ENCODE peak calls at places on chromosomes 4 and X, in ten cellular contexts. F is tibial artery, Q is testis, A is thyroid gland, E is mesendoderm, P is stomach, B is breast epithelium, T is upper lobe of right lung, Y is sigmoid colon, H is RWPE1. X is an unnamed sample.

GRCh38 chrX:46587753-46588171 is 14.2 kb downstream of the CHST7 start:
- DNase-seq in F (no peak), Q (no peak), A (no peak), E (peak; percentile 14), P (no peak), B (no peak), T (no peak), Y (no peak), H (no peak), X (no peak)

GRCh38 chr4:180999217-180999616 is 1244.0 kb upstream of the TENM3 start:
- DNase-seq in F (no peak), Q (no peak), A (no peak), E (no peak), P (no peak), B (no peak), T (no peak), Y (no peak), H (no peak), X (no peak)

GRCh38 chrX:53746718-53747117 is 60.2 kb upstream of the HUWE1 start:
- DNase-seq in F (no peak), Q (no peak), A (no peak), E (no peak), P (no peak), B (no peak), T (no peak), Y (no peak), H (no peak), X (no peak)

GRCh38 chr4:115675721-115676120 is 562.3 kb upstream of the NDST4 start:
- DNase-seq in F (no peak), Q (no peak), A (no peak), E (no peak), P (no peak), B (no peak), T (no peak), Y (no peak), H (no peak), X (no peak)

GRCh38 chrX:68261060-68261672 is 172.1 kb downstream of the OPHN1 start:
- DNase-seq in F (no peak), Q (no peak), A (no peak), E (no peak), P (no peak), B (no peak), T (no peak), Y (peak; percentile 48), H (no peak), X (no peak)

GRCh38 chrX:2552621-2553297 is 52.0 kb upstream of the DHRSX start:
- DNase-seq in F (no peak), Q (no peak), A (no peak), E (no peak), P (no peak), B (no peak), T (no peak), Y (no peak), H (no peak), X (no peak)

GRCh38 chrX:140123446-140123845 is 158.1 kb upstream of the CXorf66 start:
- DNase-seq in F (no peak), Q (no peak), A (peak; percentile 37), E (peak; percentile 44), P (no peak), B (no peak), T (no peak), Y (no peak), H (no peak), X (no peak)

GRCh38 chrX:10025742-10026493 is 58.8 kb downstream of the CLDN34 start:
- DNase-seq in F (no peak), Q (no peak), A (no peak), E (no peak), P (no peak), B (no peak), T (no peak), Y (peak; percentile 32), H (no peak), X (no peak)

GRCh38 chr4:2634014-2634413 is 97.6 kb downstream of the FAM193A start:
- DNase-seq in F (no peak), Q (peak; percentile 55), A (no peak), E (no peak), P (peak; percentile 8), B (no peak), T (peak; percentile 27), Y (peak; percentile 20), H (no peak), X (no peak)

GRCh38 chrX:67636532-67636931 is 92.7 kb downstream of the AR start:
- DNase-seq in F (no peak), Q (no peak), A (no peak), E (peak; percentile 45), P (no peak), B (no peak), T (no peak), Y (no peak), H (no peak), X (no peak)

GRCh38 chr4:139767168-139767567 is 101.5 kb downstream of the MGST2 start:
- DNase-seq in F (no peak), Q (no peak), A (no peak), E (no peak), P (no peak), B (no peak), T (no peak), Y (no peak), H (no peak), X (no peak)

GRCh38 chr4:7435411-7436095 is 823 bp upstream of the PSAPL1 start:
- DNase-seq in F (no peak), Q (peak; percentile 79), A (no peak), E (no peak), P (peak; percentile 42), B (no peak), T (no peak), Y (no peak), H (no peak), X (no peak)

GRCh38 chr4:157128395-157128794 is 52.4 kb downstream of the GLRB start:
- DNase-seq in F (no peak), Q (peak; percentile 26), A (no peak), E (peak; percentile 2), P (no peak), B (no peak), T (no peak), Y (no peak), H (peak; percentile 9), X (no peak)

GRCh38 chr4:6658635-6659075 is 18.2 kb downstream of the MRFAP1 start:
- DNase-seq in F (no peak), Q (peak; percentile 50), A (peak; percentile 67), E (no peak), P (no peak), B (no peak), T (peak; percentile 77), Y (no peak), H (no peak), X (peak; percentile 51)

GRCh38 chrX:17736856-17737706 is at the start of gene SCML1:
- DNase-seq in F (peak; percentile 99), Q (peak; percentile 99), A (peak; percentile 98), E (peak; percentile 97), P (peak; percentile 97), B (peak; percentile 98), T (peak; percentile 98), Y (peak; percentile 99), H (peak; percentile 92), X (peak; percentile 88)

GRCh38 chrX:17737707-17738001 is 361 bp downstream of the SCML1 start:
- DNase-seq in F (no peak), Q (no peak), A (no peak), E (no peak), P (no peak), B (no peak), T (no peak), Y (no peak), H (no peak), X (no peak)

GRCh38 chrX:17738002-17738713 is 865 bp downstream of the SCML1 start:
- DNase-seq in F (peak; percentile 77), Q (peak; percentile 57), A (peak; percentile 40), E (peak; percentile 50), P (peak; percentile 35), B (peak; percentile 35), T (peak; percentile 74), Y (peak; percentile 79), H (no peak), X (peak; percentile 31)

GRCh38 chrX:17736478-17736855 is 826 bp upstream of the SCML1 start:
- DNase-seq in F (no peak), Q (no peak), A (no peak), E (no peak), P (no peak), B (no peak), T (no peak), Y (no peak), H (no peak), X (no peak)

DNA sequence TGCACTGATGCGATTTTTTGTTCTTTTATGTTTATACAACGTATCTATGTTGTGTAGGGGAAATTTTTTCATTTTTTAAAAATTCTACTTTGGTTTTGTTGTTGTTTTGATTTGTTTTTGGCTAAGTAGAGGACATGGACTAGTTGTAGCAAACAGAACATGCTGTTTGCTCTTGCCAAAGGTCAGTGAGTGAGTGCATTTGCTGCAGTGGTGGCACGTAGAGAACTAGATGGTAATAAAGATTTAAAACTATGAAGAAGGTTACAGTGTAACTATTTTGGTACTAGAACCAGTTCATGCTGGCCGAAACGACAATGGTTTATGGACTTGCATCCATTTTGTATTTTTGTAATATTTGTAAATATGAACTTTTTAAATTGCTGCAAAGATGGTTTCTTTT is 1.9 kb upstream of the SCML1 start:
- DNase-seq in F (no peak), Q (peak; percentile 54), A (no peak), E (no peak), P (no peak), B (no peak), T (no peak), Y (no peak), H (no peak), X (no peak)
- H3K27ac ChIP-seq in F (peak overlapping the region; percentile 81), Q (peak overlapping the region; percentile 65), A (no peak overlapping the region), E (no peak overlapping the region), P (peak overlapping the region; percentile 94), B (no peak overlapping the region), T (no peak overlapping the region), Y (peak overlapping the region; percentile 82), H (no peak overlapping the region), X (peak overlapping the region; percentile 12)

GRCh38 chr4:76301775-76302162 is 4.8 kb upstream of the STBD1 start:
- DNase-seq in F (no peak), Q (no peak), A (no peak), E (no peak), P (no peak), B (no peak), T (no peak), Y (no peak), H (no peak), X (no peak)
- H3K27ac ChIP-seq in F (peak overlapping the region; percentile 25), Q (no peak overlapping the region), A (no peak overlapping the region), E (no peak overlapping the region), P (no peak overlapping the region), B (peak overlapping the region; percentile 62), T (peak overlapping the region; percentile 21), Y (peak overlapping the region; percentile 16), H (no peak overlapping the region), X (no peak overlapping the region)

DNA sequence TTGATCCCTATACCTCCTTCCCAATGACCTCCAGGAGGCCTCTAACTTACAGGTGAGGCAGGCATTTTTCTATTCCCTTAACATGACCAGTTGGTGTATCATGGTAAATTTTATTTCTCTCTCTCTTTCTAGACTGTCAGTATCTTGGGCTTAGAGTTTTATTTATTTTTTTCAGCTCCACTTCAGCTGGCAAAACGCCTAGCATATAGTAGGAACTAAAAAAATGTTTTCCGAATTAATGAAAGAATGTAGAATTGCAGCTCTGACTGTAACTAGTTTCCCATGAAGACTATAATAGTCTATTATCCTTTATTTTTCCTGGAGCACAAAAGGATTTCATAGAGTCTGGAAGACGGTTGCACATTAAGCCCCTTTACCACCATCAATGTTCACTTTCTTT is 84.8 kb downstream of the PDE5A start:
- DNase-seq in F (no peak), Q (no peak), A (no peak), E (no peak), P (no peak), B (no peak), T (no peak), Y (no peak), H (no peak), X (no peak)
- H3K27ac ChIP-seq in F (peak overlapping the region; percentile 64), Q (no peak overlapping the region), A (no peak overlapping the region), E (no peak overlapping the region), P (no peak overlapping the region), B (peak overlapping the region; percentile 33), T (no peak overlapping the region), Y (no peak overlapping the region), H (no peak overlapping the region), X (no peak overlapping the region)

GRCh38 chrX:48694776-48695523 is 1.6 kb upstream of the SUV39H1 start:
- DNase-seq in F (no peak), Q (no peak), A (no peak), E (no peak), P (no peak), B (no peak), T (no peak), Y (no peak), H (no peak), X (no peak)
- H3K27ac ChIP-seq in F (peak overlapping the region; percentile 97), Q (no peak overlapping the region), A (no peak overlapping the region), E (no peak overlapping the region), P (peak overlapping the region; percentile 91), B (peak overlapping the region; percentile 90), T (no peak overlapping the region), Y (peak overlapping the region; percentile 89), H (peak overlapping the region; percentile 86), X (no peak overlapping the region)